ENCODE peak calls at places on chromosome 19, in four cellular contexts. V, J, M and N are unnamed samples.

GRCh38 chr19:50922316-50922853 is 11.2 kb upstream of the KLK4 start:
- DNase-seq in V (peak; percentile 89), J (peak; percentile 37), M (peak; percentile 91), N (peak; percentile 96)

GRCh38 chr19:33299061-33299665 is 3.2 kb downstream of the CEBPA start:
- DNase-seq in V (no peak), J (no peak), M (no peak), N (no peak)

GRCh38 chr19:50975766-50976165 is 6.4 kb upstream of the KLK6 start:
- DNase-seq in V (peak; percentile 45), J (no peak), M (peak; percentile 93), N (peak; percentile 98)

GRCh38 chr19:47124937-47125668 is 5.5 kb upstream of the SAE1 start:
- DNase-seq in V (peak; percentile 90), J (peak; percentile 47), M (peak; percentile 45), N (peak; percentile 86)

GRCh38 chr19:47035127-47035494 is 13.3 kb downstream of the TMEM160 start:
- DNase-seq in V (peak; percentile 79), J (no peak), M (no peak), N (peak; percentile 18)

GRCh38 chr19:18433039-18433691 is 4.8 kb downstream of the ISYNA1 start:
- DNase-seq in V (no peak), J (no peak), M (no peak), N (no peak)

GRCh38 chr19:45306522-45307027 is 16.1 kb downstream of the CKM start:
- DNase-seq in V (no peak), J (no peak), M (no peak), N (no peak)

GRCh38 chr19:14553939-14554243 is 18.0 kb downstream of the NDUFB7 start:
- DNase-seq in V (no peak), J (no peak), M (no peak), N (no peak)

GRCh38 chr19:39275578-39275977 is 7.4 kb downstream of the IFNL2 start:
- DNase-seq in V (no peak), J (no peak), M (no peak), N (no peak)

GRCh38 chr19:334296-335071 is 10.1 kb downstream of the MIER2 start:
- DNase-seq in V (no peak), J (no peak), M (no peak), N (no peak)

GRCh38 chr19:17415107-17415506 is 4.7 kb upstream of the MVB12A start:
- DNase-seq in V (no peak), J (no peak), M (no peak), N (no peak)

GRCh38 chr19:28377077-28377476 is 835.9 kb downstream of the UQCRFS1 start:
- DNase-seq in V (no peak), J (no peak), M (peak; percentile 1), N (no peak)

DNA sequence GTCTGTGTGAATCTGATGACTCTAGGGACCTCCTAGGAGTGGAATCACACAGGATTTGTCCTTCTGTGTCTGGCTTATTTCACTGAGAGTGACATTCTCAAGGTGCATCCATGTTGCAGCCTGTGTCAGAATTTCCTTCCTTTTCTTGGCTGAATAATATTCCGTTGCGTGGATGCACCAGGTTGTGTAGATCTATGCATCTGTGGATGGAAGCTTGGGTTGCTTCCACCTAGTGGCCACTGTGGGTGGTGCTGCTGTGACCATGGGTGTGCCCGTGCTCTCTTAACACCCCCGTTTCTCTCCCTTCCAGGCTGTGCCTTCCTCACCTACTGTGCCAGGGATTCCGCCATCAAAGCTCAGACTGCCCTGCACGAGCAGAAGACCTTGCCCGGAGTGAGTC is 26.2 kb downstream of the CELF5 start:
- DNase-seq in V (peak; percentile 48), J (no peak), M (peak; percentile 36), N (peak; percentile 38)
- TF ChIP-seq CTCF in V (peak; percentile 37), J (peak; percentile 70), M (no peak), N (peak; percentile 55)

GRCh38 chr19:54390942-54391577 is 24.2 kb upstream of the TTYH1 start:
- DNase-seq in V (peak; percentile 80), J (peak; percentile 26), M (peak; percentile 75), N (peak; percentile 69)

GRCh38 chr19:54393381-54393780 is 21.9 kb upstream of the TTYH1 start:
- DNase-seq in V (no peak), J (no peak), M (no peak), N (no peak)

GRCh38 chr19:54392078-54392477 is 23.2 kb upstream of the TTYH1 start:
- DNase-seq in V (no peak), J (no peak), M (no peak), N (no peak)

GRCh38 chr19:54389556-54389955 is 24.8 kb upstream of the LAIR1 start:
- DNase-seq in V (no peak), J (no peak), M (no peak), N (no peak)

DNA sequence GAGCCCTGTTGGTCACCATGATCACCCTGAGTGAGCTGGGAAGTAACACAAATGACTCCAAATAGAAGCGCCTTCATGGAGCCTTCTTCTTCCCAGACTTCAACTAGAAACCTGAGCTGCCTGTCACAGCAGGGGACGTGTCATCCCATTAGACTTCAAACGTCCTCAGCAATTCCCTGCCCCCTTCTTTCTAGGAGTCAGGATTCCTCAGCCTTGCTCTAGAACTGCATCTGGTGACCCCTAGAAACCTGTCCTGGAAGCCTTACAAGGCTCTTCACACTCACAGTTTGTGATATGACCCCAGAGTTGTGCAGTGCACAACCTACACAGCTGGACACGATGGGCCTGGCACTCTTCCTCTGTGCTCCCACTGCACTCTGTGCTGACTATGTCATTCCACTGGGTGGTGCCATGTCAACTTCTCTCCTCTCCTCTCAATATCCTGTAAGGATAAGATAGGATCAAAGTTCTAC is 23.6 kb upstream of the TTYH1 start:
- DNase-seq in V (peak; percentile 41), J (peak; percentile 4), M (peak; percentile 52), N (peak; percentile 58)
- TF ChIP-seq CTCF in V (no peak), J (peak; percentile 18), M (no peak), N (peak; percentile 65)

GRCh38 chr19:12825259-12826131 is 8.9 kb downstream of the RTBDN start:
- DNase-seq in V (peak; percentile 57), J (no peak), M (peak; percentile 50), N (peak; percentile 24)
- TF ChIP-seq CTCF in V (peak; percentile 38), J (peak; percentile 62), M (no peak), N (peak; percentile 50)

GRCh38 chr19:5677156-5677555 is 3.2 kb downstream of the MICOS13 start:
- DNase-seq in V (no peak), J (no peak), M (no peak), N (no peak)

GRCh38 chr19:5676711-5677110 is 3.6 kb downstream of the MICOS13 start:
- DNase-seq in V (no peak), J (no peak), M (no peak), N (no peak)

GRCh38 chr19:5676105-5676671 is 4.1 kb downstream of the MICOS13 start:
- DNase-seq in V (no peak), J (no peak), M (no peak), N (no peak)

GRCh38 chr19:5678071-5678682 is 2.1 kb downstream of the MICOS13 start:
- DNase-seq in V (no peak), J (no peak), M (no peak), N (no peak)

DNA sequence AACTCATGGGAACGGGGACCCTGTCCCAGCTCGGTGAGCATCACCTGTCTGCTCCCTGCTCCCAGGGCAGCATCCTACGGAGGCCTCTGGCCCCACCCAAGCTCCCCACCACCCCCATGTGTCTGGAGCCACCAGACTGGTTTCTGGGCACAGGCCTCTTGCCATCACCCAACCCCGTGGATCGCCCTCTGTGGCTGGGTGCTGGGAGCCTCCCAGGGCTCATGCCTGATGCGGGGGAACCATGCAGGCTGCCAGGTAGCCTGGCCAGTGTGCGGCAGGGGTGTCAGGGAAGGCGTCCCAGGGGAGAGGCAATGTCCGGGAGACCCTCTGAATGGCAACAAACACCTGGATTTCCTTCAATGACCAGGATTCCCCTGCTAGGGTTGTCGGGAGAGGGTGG is 2.7 kb downstream of the MICOS13 start:
- DNase-seq in V (no peak), J (no peak), M (no peak), N (no peak)
- TF ChIP-seq CTCF in V (no peak), J (no peak), M (no peak), N (no peak)

GRCh38 chr19:52690395-52691214 is 44.2 kb downstream of the ZNF611 start:
- DNase-seq in V (no peak), J (peak; percentile 92), M (no peak), N (peak; percentile 97)
- TF ChIP-seq CTCF in V (no peak), J (no peak), M (no peak), N (no peak)

GRCh38 chr19:55133639-55134444 is 15.2 kb downstream of the TNNT1 start:
- DNase-seq in V (no peak), J (no peak), M (no peak), N (no peak)
- TF ChIP-seq CTCF in V (no peak), J (no peak), M (no peak), N (no peak)

GRCh38 chr19:1762243-1763140 is 9.2 kb downstream of the ONECUT3 start:
- DNase-seq in V (no peak), J (no peak), M (no peak), N (no peak)
- TF ChIP-seq CTCF in V (no peak), J (no peak), M (no peak), N (no peak)

GRCh38 chr19:42295342-42295741 is 6.6 kb upstream of the PRR19 start:
- DNase-seq in V (no peak), J (no peak), M (no peak), N (no peak)
- TF ChIP-seq CTCF in V (no peak), J (no peak), M (no peak), N (no peak)

GRCh38 chr19:38224014-38224862 is at the start of gene DPF1:
- DNase-seq in V (peak; percentile 92), J (peak; percentile 70), M (peak; percentile 93), N (peak; percentile 86)
- TF ChIP-seq CTCF in V (peak; percentile 42), J (peak; percentile 45), M (peak; percentile 33), N (peak; percentile 41)

GRCh38 chr19:10979950-10980349 is 19.1 kb downstream of the SMARCA4 start:
- DNase-seq in V (no peak), J (no peak), M (no peak), N (no peak)
- TF ChIP-seq CTCF in V (no peak), J (no peak), M (no peak), N (no peak)